ENCODE peak calls at places on chromosomes 11 and 22, in ten cellular contexts. O is fibroblast of villous mesenchyme; E is fibroblast of mammary gland; X is pancreas; A is endothelial cell of umbilical vein; T is CD4-positive, alpha-beta T cell; H is heart left ventricle; S is K562; Y is epithelial cell of esophagus; D is spleen. Q is an unnamed sample.

GRCh38 chr22:35604671-35605457 is 12.3 kb downstream of the MB start:
- DNase-seq in O (peak), E (no peak), X (no peak), A (no peak), T (no peak), H (peak), S (peak), Y (no peak), D (no peak), Q (no peak)

GRCh38 chr22:39524089-39524752 is 3.9 kb downstream of the ATF4 start:
- DNase-seq in O (no peak), E (no peak), X (no peak), A (no peak), T (no peak), H (no peak), S (no peak), Y (no peak), D (no peak), Q (no peak)

GRCh38 chr22:43848366-43849171 is 13.7 kb downstream of the SULT4A1 start:
- DNase-seq in O (peak), E (peak), X (no peak), A (no peak), T (no peak), H (no peak), S (no peak), Y (peak), D (peak), Q (no peak)

GRCh38 chr11:10377182-10377581 is 72.3 kb downstream of the ADM start:
- DNase-seq in O (no peak), E (peak), X (no peak), A (peak), T (no peak), H (no peak), S (no peak), Y (no peak), D (no peak), Q (no peak)

GRCh38 chr11:86222081-86222480 is 22.5 kb upstream of the EED start:
- DNase-seq in O (no peak), E (no peak), X (no peak), A (no peak), T (no peak), H (no peak), S (no peak), Y (no peak), D (no peak), Q (no peak)

GRCh38 chr11:93192163-93192562 is 5.6 kb downstream of the SLC36A4 start:
- DNase-seq in O (peak), E (no peak), X (no peak), A (no peak), T (no peak), H (no peak), S (peak), Y (no peak), D (no peak), Q (no peak)

GRCh38 chr22:19710769-19711106 is 3.6 kb upstream of the SEPTIN5 start:
- DNase-seq in O (no peak), E (no peak), X (no peak), A (no peak), T (no peak), H (no peak), S (no peak), Y (no peak), D (peak), Q (no peak)

GRCh38 chr22:37187552-37187890 is 526 bp downstream of the C1QTNF6 start:
- DNase-seq in O (peak), E (peak), X (no peak), A (peak), T (no peak), H (no peak), S (no peak), Y (peak), D (no peak), Q (no peak)

GRCh38 chr22:19663821-19664325 is 50.4 kb upstream of the SEPTIN5 start:
- DNase-seq in O (peak), E (peak), X (no peak), A (peak), T (no peak), H (peak), S (peak), Y (no peak), D (no peak), Q (peak)

GRCh38 chr11:64146036-64146943 is 19.6 kb downstream of the MACROD1 start:
- DNase-seq in O (peak), E (peak), X (peak), A (peak), T (peak), H (peak), S (peak), Y (peak), D (peak), Q (no peak)

GRCh38 chr11:64568584-64569140 is 22.4 kb upstream of the SLC22A12 start:
- DNase-seq in O (no peak), E (no peak), X (no peak), A (no peak), T (no peak), H (no peak), S (no peak), Y (no peak), D (no peak), Q (no peak)

GRCh38 chr11:2269601-2270321 is 627 bp downstream of the ASCL2 start:
- DNase-seq in O (peak), E (peak), X (no peak), A (peak), T (peak), H (peak), S (peak), Y (peak), D (peak), Q (no peak)

GRCh38 chr11:11129118-11129517 is 223.9 kb downstream of the CSNK2A3 start:
- DNase-seq in O (no peak), E (no peak), X (no peak), A (no peak), T (no peak), H (no peak), S (no peak), Y (no peak), D (no peak), Q (no peak)

GRCh38 chr22:44890416-44891292 is 119.2 kb downstream of the PHF21B start:
- DNase-seq in O (no peak), E (no peak), X (no peak), A (no peak), T (no peak), H (no peak), S (no peak), Y (no peak), D (peak), Q (no peak)

GRCh38 chr22:37525073-37525745 is 6.0 kb upstream of the CARD10 start:
- DNase-seq in O (peak), E (peak), X (no peak), A (peak), T (no peak), H (peak), S (no peak), Y (peak), D (no peak), Q (no peak)

GRCh38 chr22:38046070-38046748 is 11.0 kb upstream of the PICK1 start:
- DNase-seq in O (no peak), E (no peak), X (no peak), A (no peak), T (no peak), H (no peak), S (no peak), Y (no peak), D (no peak), Q (no peak)

DNA sequence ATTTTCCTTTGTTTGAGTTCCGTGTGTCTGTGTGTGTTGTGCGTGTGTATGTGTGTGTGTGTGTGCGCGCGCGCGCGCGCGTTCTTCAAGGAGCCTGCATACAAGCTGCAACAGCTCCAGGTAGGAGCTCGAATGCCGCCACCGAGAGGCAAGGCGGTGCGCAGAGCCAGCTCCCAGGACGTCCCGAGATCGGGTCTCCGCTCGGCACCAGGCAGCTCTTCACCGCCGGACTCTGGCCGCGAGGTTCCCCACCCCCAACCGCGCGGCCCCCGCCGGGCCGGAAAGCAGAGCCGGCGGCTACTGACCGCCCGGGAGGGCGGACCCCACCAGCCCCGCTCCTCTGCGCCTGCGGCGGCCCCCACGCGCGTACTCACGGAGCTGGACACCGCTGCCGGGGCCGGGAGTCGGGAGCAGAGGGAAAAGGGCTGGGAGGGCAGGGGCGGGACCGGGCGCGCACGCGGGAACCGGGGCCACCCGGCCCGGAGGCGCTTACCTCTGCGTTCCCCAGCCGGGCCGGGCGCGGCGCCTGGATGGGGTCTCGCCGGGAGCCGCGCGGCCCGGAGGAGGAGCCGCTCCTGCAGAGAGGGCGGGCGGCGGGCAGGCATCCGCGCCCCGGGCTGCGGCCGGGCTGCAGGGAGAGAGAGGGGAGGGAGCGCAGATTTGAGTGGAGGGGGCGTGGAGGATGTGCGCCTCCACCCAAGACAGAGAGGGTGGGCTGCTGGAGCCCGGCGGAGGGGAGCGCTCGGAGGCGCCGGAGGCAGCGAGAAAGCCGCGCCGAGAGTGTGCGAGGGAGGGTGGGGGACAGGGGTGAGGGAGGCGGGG is 40.3 kb upstream of the AKIP1 start:
- DNase-seq in O (peak), E (peak), X (peak), A (peak), T (no peak), H (peak), S (peak), Y (peak), D (peak), Q (peak)
- TF ChIP-seq CTCF in O (no peak), E (no peak), X (no peak), A (no peak), T (no peak), H (no peak), S (no peak), Y (peak), D (no peak), Q (no peak)

GRCh38 chr11:47480762-47481161 is 31.8 kb upstream of the RAPSN start:
- DNase-seq in O (peak), E (no peak), X (no peak), A (no peak), T (no peak), H (no peak), S (no peak), Y (peak), D (no peak), Q (no peak)
- TF ChIP-seq CTCF in O (no peak), E (no peak), X (no peak), A (no peak), T (no peak), H (no peak), S (no peak), Y (no peak), D (no peak), Q (no peak)

GRCh38 chr11:62732830-62733229 is 4.5 kb downstream of the TTC9C start:
- DNase-seq in O (peak), E (peak), X (no peak), A (peak), T (no peak), H (no peak), S (no peak), Y (peak), D (no peak), Q (no peak)
- TF ChIP-seq CTCF in O (peak), E (peak), X (no peak), A (no peak), T (peak), H (no peak), S (peak), Y (no peak), D (no peak), Q (no peak)

DNA sequence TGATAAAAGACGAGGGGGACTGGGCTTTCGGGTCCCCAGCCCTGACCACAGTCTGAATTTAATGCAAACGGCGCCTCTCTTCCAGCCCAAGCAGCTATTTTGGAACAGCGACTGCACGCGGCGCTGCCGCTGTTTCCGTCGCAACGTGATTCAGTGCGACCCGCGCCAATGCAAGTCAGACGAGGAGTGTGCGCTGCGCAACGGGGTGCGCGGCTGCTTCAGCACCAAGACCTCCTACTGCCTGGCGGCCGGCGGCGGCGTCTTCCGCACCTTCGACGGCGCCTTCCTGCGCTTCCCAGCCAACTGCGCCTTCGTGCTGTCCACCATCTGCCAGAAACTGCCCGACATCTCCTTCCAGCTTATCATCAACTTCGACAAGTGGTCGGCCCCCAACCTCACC is 56.7 kb downstream of the TECTA start:
- DNase-seq in O (no peak), E (no peak), X (no peak), A (no peak), T (no peak), H (no peak), S (no peak), Y (no peak), D (no peak), Q (no peak)
- TF ChIP-seq CTCF in O (no peak), E (no peak), X (no peak), A (no peak), T (no peak), H (no peak), S (no peak), Y (no peak), D (no peak), Q (no peak)

DNA sequence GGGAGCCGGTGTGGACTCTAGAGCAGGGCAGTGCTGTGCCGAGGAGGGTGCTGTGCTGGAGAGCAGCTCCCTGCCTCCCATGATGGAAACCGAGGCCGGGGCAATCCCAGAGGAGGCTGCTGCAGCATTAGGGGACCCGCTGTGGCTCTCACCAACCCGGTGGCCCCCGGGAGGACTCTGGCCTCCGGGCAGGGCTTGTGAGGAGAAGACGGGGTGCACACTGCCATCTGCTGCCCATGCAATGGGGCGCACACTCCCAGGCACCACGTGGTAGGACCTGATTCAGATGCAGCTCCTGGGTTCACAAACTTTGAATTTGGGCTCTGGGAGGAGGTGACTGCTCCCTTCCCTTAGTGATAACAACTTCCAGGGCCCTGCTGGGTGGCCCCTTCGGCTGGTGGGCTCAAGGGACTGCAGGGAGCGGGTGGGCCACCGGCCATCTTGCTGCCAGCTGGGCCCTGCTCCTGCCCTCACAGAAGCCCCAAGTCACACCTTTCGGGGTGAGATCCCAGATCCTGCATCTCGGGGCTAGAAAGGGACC is 93.8 kb upstream of the FGF3 start:
- DNase-seq in O (no peak), E (peak), X (no peak), A (no peak), T (no peak), H (peak), S (no peak), Y (peak), D (peak), Q (peak)
- TF ChIP-seq CTCF in O (peak), E (peak), X (no peak), A (no peak), T (no peak), H (peak), S (peak), Y (peak), D (no peak), Q (no peak)

GRCh38 chr11:70948416-70948815 is 304.0 kb downstream of the SHANK2 start:
- DNase-seq in O (no peak), E (no peak), X (no peak), A (no peak), T (no peak), H (no peak), S (no peak), Y (no peak), D (no peak), Q (no peak)

GRCh38 chr11:70944141-70944540 is 308.2 kb downstream of the SHANK2 start:
- DNase-seq in O (no peak), E (no peak), X (no peak), A (no peak), T (no peak), H (no peak), S (no peak), Y (no peak), D (no peak), Q (no peak)

GRCh38 chr11:70948855-70949551 is 303.4 kb downstream of the SHANK2 start:
- DNase-seq in O (no peak), E (no peak), X (peak), A (no peak), T (no peak), H (no peak), S (no peak), Y (no peak), D (no peak), Q (no peak)

GRCh38 chr11:70942593-70942992 is 309.8 kb downstream of the SHANK2 start:
- DNase-seq in O (no peak), E (peak), X (no peak), A (no peak), T (no peak), H (no peak), S (peak), Y (no peak), D (no peak), Q (no peak)

GRCh38 chr11:70944636-70945035 is 307.7 kb downstream of the SHANK2 start:
- DNase-seq in O (no peak), E (no peak), X (no peak), A (no peak), T (no peak), H (no peak), S (no peak), Y (no peak), D (no peak), Q (no peak)
- TF ChIP-seq CTCF in O (no peak), E (peak), X (no peak), A (no peak), T (no peak), H (no peak), S (peak), Y (no peak), D (no peak), Q (no peak)

GRCh38 chr11:73227571-73228211 is 9.6 kb downstream of the P2RY2 start:
- DNase-seq in O (no peak), E (no peak), X (peak), A (no peak), T (no peak), H (no peak), S (no peak), Y (peak), D (peak), Q (peak)
- TF ChIP-seq CTCF in O (no peak), E (no peak), X (peak), A (no peak), T (no peak), H (no peak), S (no peak), Y (peak), D (no peak), Q (no peak)

GRCh38 chr11:130037881-130038601 is 31.7 kb upstream of the APLP2 start:
- DNase-seq in O (no peak), E (peak), X (no peak), A (peak), T (no peak), H (no peak), S (peak), Y (peak), D (no peak), Q (no peak)
- TF ChIP-seq CTCF in O (no peak), E (no peak), X (no peak), A (no peak), T (no peak), H (no peak), S (no peak), Y (no peak), D (no peak), Q (no peak)